ENCODE peak calls at places on chromosomes 6 and 20, in eight cellular contexts. W, D, Q, R, P, B, H and V are unnamed samples.

GRCh38 chr6:114030767-114031166 is 59.8 kb upstream of the HDAC2 start:
- DNase-seq in W (no peak), D (no peak), Q (no peak), R (no peak), P (no peak), B (no peak), H (no peak), V (no peak)

GRCh38 chr20:36541227-36542018 is at the start of gene MYL9:
- DNase-seq in W (peak), D (no peak), Q (peak), R (no peak), P (no peak), B (peak), H (peak), V (peak)

GRCh38 chr6:30163090-30163917 is at the start of gene TRIM15:
- DNase-seq in W (peak), D (peak), Q (no peak), R (no peak), P (no peak), B (no peak), H (peak), V (no peak)

GRCh38 chr6:84018453-84019061 is 15.0 kb upstream of the MRAP2 start:
- DNase-seq in W (peak), D (peak), Q (no peak), R (no peak), P (no peak), B (no peak), H (no peak), V (no peak)

GRCh38 chr6:27605401-27606342 is 132.8 kb upstream of the ZNF184 start:
- DNase-seq in W (peak), D (peak), Q (no peak), R (no peak), P (no peak), B (peak), H (no peak), V (no peak)

GRCh38 chr6:81697564-81697963 is 54.9 kb downstream of the TENT5A start:
- DNase-seq in W (no peak), D (no peak), Q (no peak), R (no peak), P (no peak), B (peak), H (no peak), V (no peak)

GRCh38 chr6:112906737-112907136 is 559.6 kb downstream of the RFPL4B start:
- DNase-seq in W (no peak), D (no peak), Q (no peak), R (no peak), P (peak), B (peak), H (no peak), V (no peak)

GRCh38 chr20:36216314-36217025 is 19.8 kb upstream of the AAR2 start:
- DNase-seq in W (no peak), D (no peak), Q (no peak), R (no peak), P (no peak), B (no peak), H (no peak), V (no peak)

GRCh38 chr6:111973897-111974639 is 79.8 kb upstream of the CCN6 start:
- DNase-seq in W (no peak), D (no peak), Q (no peak), R (no peak), P (no peak), B (peak), H (no peak), V (no peak)

GRCh38 chr6:128413291-128413690 is 107.1 kb downstream of the PTPRK start:
- DNase-seq in W (no peak), D (no peak), Q (no peak), R (no peak), P (no peak), B (no peak), H (no peak), V (no peak)

GRCh38 chr6:153031335-153031955 is 28.9 kb upstream of the MTRF1L start:
- DNase-seq in W (peak), D (no peak), Q (no peak), R (no peak), P (no peak), B (no peak), H (no peak), V (no peak)

GRCh38 chr6:77462359-77463307 is 658 bp downstream of the HTR1B start:
- DNase-seq in W (peak), D (no peak), Q (no peak), R (no peak), P (no peak), B (peak), H (peak), V (no peak)

GRCh38 chr20:47568019-47568418 is 66.3 kb downstream of the NCOA3 start:
- DNase-seq in W (no peak), D (no peak), Q (no peak), R (no peak), P (peak), B (peak), H (no peak), V (no peak)

GRCh38 chr6:96124778-96125177 is 109.0 kb downstream of the FUT9 start:
- DNase-seq in W (peak), D (no peak), Q (no peak), R (no peak), P (no peak), B (no peak), H (no peak), V (no peak)

GRCh38 chr20:251352-251751 is 6.2 kb upstream of the DEFB132 start:
- DNase-seq in W (no peak), D (no peak), Q (no peak), R (no peak), P (no peak), B (no peak), H (no peak), V (no peak)

GRCh38 chr20:4112490-4113420 is 97.4 kb upstream of the RNF24 start:
- DNase-seq in W (peak), D (no peak), Q (peak), R (no peak), P (no peak), B (no peak), H (no peak), V (no peak)

GRCh38 chr6:4936681-4937041 is 67.2 kb downstream of the RPP40 start:
- DNase-seq in W (peak), D (no peak), Q (no peak), R (peak), P (no peak), B (peak), H (no peak), V (no peak)

GRCh38 chr6:71260205-71260604 is 28.4 kb upstream of the OGFRL1 start:
- DNase-seq in W (no peak), D (no peak), Q (no peak), R (no peak), P (no peak), B (no peak), H (no peak), V (no peak)

GRCh38 chr6:133587841-133588240 is 301.1 kb upstream of the TCF21 start:
- DNase-seq in W (no peak), D (no peak), Q (no peak), R (no peak), P (peak), B (no peak), H (no peak), V (no peak)

GRCh38 chr6:1464796-1465348 is 75.5 kb downstream of the FOXF2 start:
- DNase-seq in W (peak), D (no peak), Q (no peak), R (no peak), P (no peak), B (no peak), H (no peak), V (no peak)

GRCh38 chr6:138806889-138807288 is 11.0 kb downstream of the ECT2L start:
- DNase-seq in W (no peak), D (no peak), Q (no peak), R (no peak), P (no peak), B (no peak), H (no peak), V (no peak)

GRCh38 chr6:169665289-169665688 is 36.5 kb downstream of the WDR27 start:
- DNase-seq in W (peak), D (no peak), Q (no peak), R (no peak), P (no peak), B (no peak), H (no peak), V (no peak)

GRCh38 chr20:5996765-5997164 is 46.3 kb downstream of the MCM8 start:
- DNase-seq in W (no peak), D (no peak), Q (no peak), R (peak), P (no peak), B (no peak), H (no peak), V (no peak)

GRCh38 chr20:56205350-56205749 is 43.2 kb upstream of the MC3R start:
- DNase-seq in W (no peak), D (no peak), Q (no peak), R (no peak), P (no peak), B (no peak), H (no peak), V (no peak)

DNA sequence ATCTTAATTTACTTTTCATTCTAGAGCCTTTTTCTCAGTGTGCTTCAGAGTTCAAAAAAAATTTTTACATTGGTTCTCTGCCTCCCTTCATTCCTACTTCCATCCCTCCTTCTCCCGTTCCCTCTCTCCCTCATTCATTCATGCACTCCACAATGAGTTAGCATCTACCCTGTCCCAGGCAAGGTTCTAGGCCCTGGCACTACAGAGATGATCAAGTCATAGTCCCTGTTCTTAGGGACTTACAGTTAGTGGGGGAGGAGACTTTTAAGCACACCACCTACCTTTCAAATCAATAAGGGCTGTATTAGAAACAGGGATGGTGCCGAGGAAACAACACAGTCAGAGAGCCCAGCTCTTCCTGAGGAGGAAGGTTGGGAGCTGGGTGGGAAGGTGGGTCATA is 40.3 kb downstream of the MAP3K5 start:
- DNase-seq in W (no peak), D (no peak), Q (no peak), R (no peak), P (no peak), B (no peak), H (no peak), V (no peak)
- H3K4me3 ChIP-seq in W (no peak), D (no peak), Q (no peak), R (peak), P (no peak), B (no peak), H (no peak), V (no peak)

GRCh38 chr20:52246366-52246765 is 54.8 kb upstream of the ZFP64 start:
- DNase-seq in W (no peak), D (no peak), Q (no peak), R (no peak), P (no peak), B (no peak), H (no peak), V (no peak)

GRCh38 chr20:52240802-52241201 is 49.2 kb upstream of the ZFP64 start:
- DNase-seq in W (no peak), D (no peak), Q (no peak), R (no peak), P (no peak), B (no peak), H (no peak), V (no peak)

GRCh38 chr20:52247548-52247947 is 56.0 kb upstream of the ZFP64 start:
- DNase-seq in W (no peak), D (no peak), Q (no peak), R (no peak), P (no peak), B (no peak), H (no peak), V (no peak)

GRCh38 chr20:52244702-52245101 is 53.1 kb upstream of the ZFP64 start:
- DNase-seq in W (no peak), D (no peak), Q (no peak), R (no peak), P (no peak), B (no peak), H (no peak), V (no peak)

GRCh38 chr20:52242237-52243230 is 51.0 kb upstream of the ZFP64 start:
- DNase-seq in W (peak), D (no peak), Q (no peak), R (peak), P (no peak), B (no peak), H (no peak), V (no peak)
- H3K4me3 ChIP-seq in W (no peak), D (no peak), Q (no peak), R (no peak), P (no peak), B (no peak), H (no peak), V (no peak)

DNA sequence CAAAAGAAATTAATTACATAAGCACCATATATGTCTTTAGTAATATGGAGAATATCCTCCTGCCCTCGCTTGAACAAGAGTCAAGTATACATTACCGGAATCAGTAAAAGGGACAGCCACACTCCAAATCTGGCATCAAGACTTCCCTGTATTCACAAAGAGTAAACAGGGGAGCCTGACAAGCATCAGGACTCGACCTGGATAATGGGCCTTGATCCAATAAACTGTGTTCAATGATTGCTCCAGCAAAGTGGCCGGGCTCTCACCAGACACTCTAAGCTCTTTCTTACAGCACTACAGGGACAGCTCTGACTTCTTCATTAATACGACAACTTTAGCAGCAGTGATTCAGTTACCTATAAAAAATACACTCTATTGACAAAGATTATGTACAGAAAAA is 307.9 kb upstream of the POU3F2 start:
- DNase-seq in W (no peak), D (no peak), Q (no peak), R (no peak), P (no peak), B (no peak), H (no peak), V (no peak)
- H3K4me3 ChIP-seq in W (no peak), D (no peak), Q (no peak), R (no peak), P (no peak), B (no peak), H (no peak), V (no peak)

DNA sequence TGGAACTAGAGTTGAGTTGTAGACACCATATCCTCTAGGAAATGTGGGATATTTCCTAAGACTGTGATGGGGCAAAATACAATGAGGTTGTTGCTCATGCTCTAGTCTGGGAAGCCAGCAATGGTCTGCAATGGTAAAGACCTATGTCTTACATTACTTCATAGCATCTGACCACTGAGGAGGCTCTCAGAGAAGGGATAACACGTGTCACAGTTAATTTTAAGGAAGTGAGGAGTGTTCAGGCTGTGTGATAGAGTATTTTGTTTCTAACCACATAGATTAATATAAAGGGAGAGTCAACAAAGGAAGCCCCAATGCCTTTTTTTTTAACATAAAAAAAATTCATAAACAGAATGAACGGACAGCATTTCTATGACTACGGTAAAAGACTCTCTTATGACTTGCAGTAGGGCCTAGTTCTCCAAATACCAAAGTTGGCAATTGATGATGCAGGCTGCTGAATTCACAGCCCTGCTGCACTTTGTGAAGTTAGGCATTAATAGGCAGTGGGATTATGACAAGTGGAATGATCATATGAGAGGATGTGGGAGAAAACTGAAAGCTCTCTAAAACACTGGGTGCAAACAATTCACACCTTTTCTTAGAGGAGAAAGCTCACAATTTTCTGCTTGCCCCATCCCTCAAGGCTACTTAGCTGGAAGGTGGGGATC is 13.7 kb downstream of the KCNS1 start:
- DNase-seq in W (no peak), D (no peak), Q (no peak), R (no peak), P (no peak), B (no peak), H (no peak), V (no peak)
- H3K4me3 ChIP-seq in W (no peak), D (no peak), Q (no peak), R (no peak), P (no peak), B (no peak), H (no peak), V (no peak)

GRCh38 chr20:64037498-64038213 is 1.7 kb downstream of the C20orf204 start:
- DNase-seq in W (no peak), D (no peak), Q (no peak), R (no peak), P (no peak), B (no peak), H (no peak), V (no peak)
- H3K4me3 ChIP-seq in W (no peak), D (no peak), Q (no peak), R (no peak), P (no peak), B (no peak), H (no peak), V (peak)

GRCh38 chr6:159979136-159979874 is 10.4 kb downstream of the IGF2R start:
- DNase-seq in W (peak), D (no peak), Q (no peak), R (peak), P (no peak), B (peak), H (peak), V (no peak)
- H3K4me3 ChIP-seq in W (no peak), D (no peak), Q (no peak), R (peak), P (no peak), B (no peak), H (no peak), V (no peak)

GRCh38 chr6:35471836-35472345 is 3.7 kb downstream of the RPL10A start:
- DNase-seq in W (no peak), D (no peak), Q (no peak), R (no peak), P (no peak), B (no peak), H (no peak), V (no peak)

GRCh38 chr6:35469711-35470662 is 1.8 kb downstream of the RPL10A start:
- DNase-seq in W (peak), D (no peak), Q (no peak), R (no peak), P (no peak), B (no peak), H (no peak), V (no peak)

GRCh38 chr6:35468980-35469710 is 944 bp downstream of the RPL10A start:
- DNase-seq in W (no peak), D (no peak), Q (no peak), R (peak), P (no peak), B (no peak), H (peak), V (no peak)

GRCh38 chr6:35468181-35468979 is at the start of gene RPL10A:
- DNase-seq in W (peak), D (peak), Q (peak), R (peak), P (peak), B (peak), H (peak), V (peak)

GRCh38 chr6:35470663-35471120 is 2.5 kb downstream of the RPL10A start:
- DNase-seq in W (no peak), D (no peak), Q (no peak), R (peak), P (no peak), B (no peak), H (no peak), V (no peak)
- H3K4me3 ChIP-seq in W (peak), D (peak), Q (no peak), R (peak), P (peak), B (peak), H (no peak), V (no peak)

DNA sequence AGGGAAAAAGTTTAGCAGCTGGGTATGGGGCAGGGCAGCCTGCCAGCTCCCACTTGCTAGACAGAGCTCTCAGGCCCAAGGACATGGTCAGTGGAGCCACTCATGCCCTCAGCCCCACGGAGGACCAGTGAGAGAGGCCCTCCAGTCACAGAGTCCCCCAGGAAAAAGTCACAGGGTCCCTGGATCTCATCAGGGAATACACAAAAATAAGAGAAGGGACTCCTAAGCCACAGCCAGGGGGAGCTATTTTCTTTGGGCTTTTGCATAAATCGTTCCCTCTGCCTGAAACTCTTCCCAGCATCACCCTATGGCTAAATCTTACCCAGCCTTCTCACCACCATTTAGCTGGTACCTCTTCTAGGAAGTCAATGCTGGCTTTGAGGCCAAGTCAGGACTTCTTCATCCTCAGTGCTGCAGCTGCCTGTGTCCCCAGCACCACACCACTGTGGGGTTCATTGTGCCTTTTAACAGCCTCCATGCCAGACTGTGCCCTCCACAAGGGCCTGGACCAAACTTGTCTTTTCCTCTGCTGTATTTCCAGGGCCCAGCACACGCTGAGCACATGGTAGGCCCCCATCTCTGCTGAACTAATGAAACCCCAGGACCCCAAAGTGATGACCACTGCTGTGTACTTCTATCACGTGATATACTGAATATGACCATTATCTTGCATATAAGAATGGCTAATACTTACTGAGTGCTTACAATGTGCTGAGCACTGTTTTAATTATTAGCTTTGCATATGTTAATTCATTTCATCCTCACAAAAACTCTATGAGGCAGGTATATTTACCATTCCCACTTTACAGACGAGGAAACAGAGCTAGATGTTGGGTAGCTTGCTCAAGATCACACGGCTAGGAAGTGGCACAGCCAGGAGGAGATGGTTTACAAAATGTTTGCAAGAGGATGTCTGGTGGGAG is 2.0 kb downstream of the ZNF335 start:
- DNase-seq in W (peak), D (peak), Q (no peak), R (peak), P (no peak), B (peak), H (no peak), V (no peak)
- H3K4me3 ChIP-seq in W (peak), D (peak), Q (no peak), R (peak), P (peak), B (peak), H (no peak), V (peak)

DNA sequence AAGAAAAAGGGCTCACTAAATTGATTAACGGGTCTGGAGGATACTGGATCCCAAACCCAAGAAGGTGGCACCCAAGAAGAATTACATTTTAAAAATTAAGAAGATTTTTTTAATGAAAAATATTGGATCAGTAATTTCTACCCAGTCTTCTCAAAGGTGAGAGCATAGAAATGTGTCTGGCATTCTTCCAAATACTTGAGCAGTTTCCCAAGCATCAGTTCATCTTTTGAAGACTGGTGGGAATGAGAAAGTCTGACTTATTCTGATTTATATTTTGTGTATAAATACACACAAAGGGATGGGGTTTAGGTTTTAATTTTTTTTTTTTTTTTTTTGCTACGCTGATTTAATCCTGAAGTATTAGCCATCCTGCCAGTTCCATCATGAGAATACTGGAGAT is 3.3 kb downstream of the MGME1 start:
- DNase-seq in W (no peak), D (no peak), Q (no peak), R (no peak), P (no peak), B (no peak), H (no peak), V (no peak)
- H3K4me3 ChIP-seq in W (peak), D (no peak), Q (no peak), R (peak), P (peak), B (peak), H (no peak), V (peak)